ENCODE peak calls at places on chromosome 6, in four cellular contexts. One of them, this sample, is unnamed.

GRCh38 chr6:53943410-53943809 is 148.6 kb downstream of the LRRC1 start:
- DNase-seq in adrenal gland: no peak
- DNase-seq in right lobe of liver: no peak
- DNase-seq in vagina: no peak
- DNase-seq in this sample: no peak

GRCh38 chr6:24606200-24606599 is 39.8 kb downstream of the KIAA0319 start:
- DNase-seq in right lobe of liver: no peak
- DNase-seq in vagina: no peak
- DNase-seq in adrenal gland: no peak
- DNase-seq in this sample: no peak

GRCh38 chr6:141744971-141745370 is 387.8 kb upstream of the GJE1 start:
- DNase-seq in adrenal gland: no peak
- DNase-seq in right lobe of liver: no peak
- DNase-seq in vagina: no peak
- DNase-seq in this sample: no peak

GRCh38 chr6:111950661-111951426 is 77.6 kb upstream of the FYN start:
- DNase-seq in vagina: no peak
- DNase-seq in right lobe of liver: no peak
- DNase-seq in adrenal gland: no peak
- DNase-seq in this sample: no peak

GRCh38 chr6:167827062-167827587 is 414 bp downstream of the AFDN start:
- DNase-seq in vagina: no peak
- DNase-seq in adrenal gland: peak
- DNase-seq in right lobe of liver: peak
- DNase-seq in this sample: no peak

GRCh38 chr6:146593978-146594377 is 4.8 kb upstream of the ADGB start:
- DNase-seq in vagina: no peak
- DNase-seq in right lobe of liver: no peak
- DNase-seq in adrenal gland: no peak
- DNase-seq in this sample: no peak

GRCh38 chr6:148935705-148936306 is 189.0 kb downstream of the UST start:
- DNase-seq in adrenal gland: peak
- DNase-seq in vagina: no peak
- DNase-seq in right lobe of liver: no peak
- DNase-seq in this sample: no peak

GRCh38 chr6:49409951-49410542 is 53.0 kb downstream of the MMUT start:
- DNase-seq in right lobe of liver: peak
- DNase-seq in vagina: no peak
- DNase-seq in adrenal gland: peak
- DNase-seq in this sample: peak

GRCh38 chr6:148349466-148349865 is 6.8 kb downstream of the SASH1 start:
- DNase-seq in adrenal gland: no peak
- DNase-seq in right lobe of liver: no peak
- DNase-seq in vagina: no peak
- DNase-seq in this sample: no peak

DNA sequence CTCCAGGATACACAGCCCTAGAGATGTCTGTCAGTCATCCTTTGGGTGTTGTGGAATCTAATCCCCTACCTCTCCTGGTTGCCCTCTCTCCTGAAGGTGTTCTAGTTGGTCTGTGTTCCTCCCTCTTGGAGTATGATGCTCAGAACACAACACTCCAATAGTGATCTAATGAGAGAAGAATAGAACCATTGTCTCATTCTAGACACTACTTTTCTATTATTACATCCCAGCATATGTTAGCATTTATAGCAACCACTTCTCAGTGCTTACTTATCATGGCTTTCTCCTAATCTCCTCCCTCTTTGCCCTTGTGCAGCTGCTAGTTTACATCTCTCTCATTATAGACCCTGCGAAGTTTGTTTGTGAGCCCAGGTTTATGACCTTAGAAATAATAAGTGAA is 109.0 kb downstream of the UNC5CL start:
- DNase-seq in adrenal gland: no peak
- DNase-seq in vagina: no peak
- DNase-seq in right lobe of liver: no peak
- DNase-seq in this sample: no peak
- TF ChIP-seq POLR2A in adrenal gland: no peak
- TF ChIP-seq POLR2A in vagina: no peak
- TF ChIP-seq POLR2A in right lobe of liver: no peak
- TF ChIP-seq POLR2A in this sample: no peak

DNA sequence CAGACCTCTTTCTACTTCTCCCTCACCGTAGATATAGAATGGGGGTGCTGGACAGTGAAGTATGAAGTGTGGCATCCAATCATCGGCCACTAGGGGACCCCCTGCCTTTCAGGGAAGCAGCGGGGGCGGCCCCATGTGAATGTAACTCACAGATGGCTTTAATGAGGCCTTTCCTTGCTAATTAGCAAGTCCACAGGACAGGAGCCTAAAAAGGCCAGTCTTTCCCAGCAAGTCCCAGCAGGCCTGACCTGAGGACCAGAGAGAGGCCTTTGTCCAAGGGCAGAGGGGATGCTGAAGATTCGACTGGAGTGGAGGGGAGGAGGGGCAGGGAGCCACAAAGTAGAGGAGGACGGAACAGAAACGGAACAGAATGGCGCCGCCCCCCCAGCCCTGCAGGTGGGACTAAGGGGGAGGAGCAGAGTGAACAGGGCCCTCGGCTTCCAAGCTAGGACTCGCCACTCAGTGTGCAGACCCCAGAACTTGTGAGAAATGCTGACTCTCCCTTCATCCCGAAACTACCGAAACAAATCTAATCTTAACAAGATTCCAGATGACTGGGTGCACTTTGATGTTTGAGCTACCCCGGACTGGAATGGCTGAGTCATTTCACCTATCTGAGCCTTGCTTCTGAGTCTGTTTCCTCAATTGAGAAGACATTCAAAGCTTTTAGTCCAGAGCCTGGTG is 5.8 kb downstream of the C6orf132 start:
- DNase-seq in vagina: no peak
- DNase-seq in adrenal gland: peak
- DNase-seq in right lobe of liver: no peak
- DNase-seq in this sample: no peak
- TF ChIP-seq CTCF in vagina: no peak
- TF ChIP-seq CTCF in adrenal gland: no peak
- TF ChIP-seq CTCF in right lobe of liver: no peak
- TF ChIP-seq CTCF in this sample: no peak

DNA sequence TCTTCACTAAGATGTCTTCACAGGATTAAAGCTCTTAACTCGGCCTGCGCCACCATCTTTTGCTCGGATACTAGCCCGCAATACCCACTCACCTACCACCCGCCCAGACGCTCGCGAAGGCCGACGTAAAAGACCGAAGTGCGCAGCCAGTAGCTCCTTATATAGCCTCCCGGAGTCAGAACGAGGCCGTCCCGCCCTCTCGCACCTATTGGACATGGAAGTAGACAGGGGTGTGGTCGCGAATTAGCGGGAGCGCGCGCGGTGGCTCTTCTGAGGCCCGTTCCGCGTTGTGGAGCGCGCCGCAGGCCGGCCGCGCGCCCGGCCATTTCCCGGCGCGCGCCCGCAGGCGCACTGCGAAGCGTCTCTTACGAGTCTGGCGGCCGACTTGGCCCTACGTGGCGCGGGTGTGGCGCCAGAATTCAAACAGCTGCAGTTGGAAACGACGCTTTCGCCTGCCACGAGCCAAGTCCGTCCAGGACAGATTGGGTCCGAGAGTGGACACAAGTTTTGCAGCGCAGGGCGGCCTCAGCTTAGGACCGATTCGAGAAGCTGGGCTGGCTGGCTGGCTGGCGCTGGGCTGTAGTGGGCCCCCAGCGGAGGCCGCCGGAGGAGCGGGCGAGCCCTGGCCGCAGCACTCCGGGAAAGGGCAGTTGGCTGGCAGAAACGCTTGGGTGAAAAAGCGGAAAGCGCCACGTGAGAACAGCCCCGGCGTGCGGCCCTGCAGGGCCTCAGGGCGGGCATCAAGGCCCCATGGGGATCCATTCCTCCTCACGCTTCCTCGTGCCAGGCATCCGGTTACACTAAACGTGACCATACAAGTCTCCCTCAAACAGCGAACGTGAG is 36.1 kb upstream of the SYNCRIP start:
- DNase-seq in adrenal gland: peak
- DNase-seq in vagina: peak
- DNase-seq in right lobe of liver: peak
- DNase-seq in this sample: peak
- TF ChIP-seq POLR2A in adrenal gland: peak
- TF ChIP-seq POLR2A in vagina: peak
- TF ChIP-seq POLR2A in right lobe of liver: peak
- TF ChIP-seq POLR2A in this sample: peak

DNA sequence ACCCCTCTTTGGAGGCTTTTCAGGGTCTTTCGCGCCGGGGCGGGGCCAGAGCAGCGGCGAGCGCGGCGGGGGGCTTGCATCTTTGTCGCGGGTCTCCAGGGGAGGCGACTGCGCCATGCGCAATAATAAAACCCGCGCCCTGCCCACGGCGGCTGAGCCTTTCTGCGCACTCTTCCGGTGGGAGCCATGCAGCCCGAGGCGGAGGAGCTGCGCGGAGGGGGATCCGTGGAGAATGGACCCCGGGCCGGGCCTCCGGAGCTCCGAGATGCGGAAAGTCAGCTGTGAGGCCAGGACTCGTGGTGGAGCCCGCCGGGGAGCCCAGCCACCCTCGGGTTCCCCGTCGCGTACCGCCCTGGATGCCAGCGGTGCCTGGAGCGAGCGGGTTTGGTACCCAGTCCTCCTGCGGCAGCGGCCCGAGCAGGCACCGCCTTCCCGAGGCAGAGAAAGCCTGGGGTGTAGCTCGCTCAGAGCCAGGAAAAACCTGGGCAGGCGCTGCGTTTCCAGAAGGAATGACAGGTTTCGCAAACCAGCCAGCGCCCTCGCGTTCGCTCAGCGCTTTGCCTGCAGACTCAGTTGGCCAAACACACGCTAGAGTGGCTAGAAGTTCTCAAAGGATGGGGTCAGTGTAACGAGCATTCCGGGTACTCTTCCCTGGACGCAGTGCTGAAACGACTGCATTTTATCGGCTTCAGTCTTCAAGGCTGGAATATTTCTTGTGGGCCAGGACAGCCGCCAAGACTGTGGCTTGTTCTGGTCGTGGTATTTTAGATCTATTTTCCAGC is 1.3 kb downstream of the AKAP12 start:
- DNase-seq in right lobe of liver: no peak
- DNase-seq in adrenal gland: peak
- DNase-seq in vagina: no peak
- DNase-seq in this sample: peak
- TF ChIP-seq CTCF in right lobe of liver: no peak
- TF ChIP-seq CTCF in adrenal gland: no peak
- TF ChIP-seq CTCF in vagina: no peak
- TF ChIP-seq CTCF in this sample: peak

DNA sequence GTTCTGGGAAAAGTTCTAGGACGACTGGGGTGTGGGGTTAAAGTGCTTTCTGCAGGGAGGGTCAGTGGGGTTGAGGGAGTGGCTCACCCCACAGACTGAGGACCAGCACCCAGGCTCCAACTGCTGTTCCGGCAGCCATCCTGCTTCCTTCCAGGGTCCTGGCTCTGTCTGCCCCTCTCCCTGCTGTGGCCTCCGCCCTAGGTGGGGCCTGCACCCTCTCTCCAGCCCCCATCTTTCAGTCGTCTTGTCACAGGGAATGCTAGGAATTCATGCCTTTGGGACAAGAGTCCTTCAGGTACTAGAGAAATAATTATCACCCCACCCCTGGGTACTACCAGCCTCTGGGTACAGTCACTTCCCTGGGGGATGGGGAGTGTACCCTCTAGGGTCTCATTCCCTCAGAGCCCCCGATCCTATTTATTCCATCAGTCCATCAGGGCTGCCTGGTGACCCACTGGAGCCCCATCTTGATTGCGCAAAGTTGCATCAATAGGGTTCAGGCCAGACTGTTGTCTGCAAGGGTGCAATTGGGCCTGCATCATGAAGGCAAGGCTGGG is at the start of gene AGER:
- DNase-seq in adrenal gland: no peak
- DNase-seq in right lobe of liver: no peak
- DNase-seq in vagina: no peak
- DNase-seq in this sample: no peak
- TF ChIP-seq POLR2A in adrenal gland: no peak
- TF ChIP-seq POLR2A in right lobe of liver: no peak
- TF ChIP-seq POLR2A in vagina: no peak
- TF ChIP-seq POLR2A in this sample: no peak

GRCh38 chr6:169073311-169073710 is 180.3 kb downstream of the THBS2 start:
- DNase-seq in vagina: no peak
- DNase-seq in right lobe of liver: no peak
- DNase-seq in adrenal gland: no peak
- DNase-seq in this sample: no peak

GRCh38 chr6:169069361-169069760 is 184.3 kb downstream of the THBS2 start:
- DNase-seq in right lobe of liver: no peak
- DNase-seq in vagina: no peak
- DNase-seq in adrenal gland: no peak
- DNase-seq in this sample: no peak

GRCh38 chr6:169071394-169071793 is 182.3 kb downstream of the THBS2 start:
- DNase-seq in right lobe of liver: no peak
- DNase-seq in adrenal gland: no peak
- DNase-seq in vagina: no peak
- DNase-seq in this sample: no peak

GRCh38 chr6:169072127-169073042 is 181.3 kb downstream of the THBS2 start:
- DNase-seq in adrenal gland: peak
- DNase-seq in vagina: no peak
- DNase-seq in right lobe of liver: no peak
- DNase-seq in this sample: no peak

DNA sequence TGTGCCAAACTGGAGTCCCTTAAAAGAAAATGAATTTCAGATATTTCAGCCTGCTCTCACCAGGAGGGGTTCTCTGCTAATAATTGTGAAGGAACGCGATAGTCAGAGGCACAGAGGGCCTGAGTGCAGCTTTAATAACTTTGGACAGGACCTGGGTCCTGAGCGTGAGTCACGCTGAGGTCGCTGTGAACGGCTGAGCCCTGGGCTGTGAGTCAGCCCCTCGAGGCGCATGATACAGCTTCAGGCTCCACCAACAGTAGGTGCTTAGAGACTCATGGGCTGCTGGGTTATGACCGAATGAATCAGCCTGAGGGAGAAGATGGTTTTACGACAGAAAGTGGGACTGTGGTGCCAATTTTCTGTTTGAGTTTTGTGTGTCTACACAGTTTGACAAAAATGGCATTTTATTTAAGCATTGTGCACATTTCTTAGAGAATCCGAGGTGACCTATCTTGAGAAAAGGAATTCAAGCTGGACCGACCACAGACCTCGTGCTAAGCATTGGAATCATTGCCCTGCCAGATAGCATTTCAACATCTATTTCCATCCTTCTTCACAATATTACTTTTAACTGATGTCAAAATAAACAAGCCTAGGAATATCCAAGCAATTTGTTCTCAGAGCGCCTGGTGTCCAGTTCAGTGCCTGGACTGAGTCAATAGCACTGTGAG is 183.0 kb downstream of the THBS2 start:
- DNase-seq in right lobe of liver: no peak
- DNase-seq in vagina: peak
- DNase-seq in adrenal gland: peak
- DNase-seq in this sample: peak
- TF ChIP-seq CTCF in right lobe of liver: no peak
- TF ChIP-seq CTCF in vagina: no peak
- TF ChIP-seq CTCF in adrenal gland: no peak
- TF ChIP-seq CTCF in this sample: no peak

DNA sequence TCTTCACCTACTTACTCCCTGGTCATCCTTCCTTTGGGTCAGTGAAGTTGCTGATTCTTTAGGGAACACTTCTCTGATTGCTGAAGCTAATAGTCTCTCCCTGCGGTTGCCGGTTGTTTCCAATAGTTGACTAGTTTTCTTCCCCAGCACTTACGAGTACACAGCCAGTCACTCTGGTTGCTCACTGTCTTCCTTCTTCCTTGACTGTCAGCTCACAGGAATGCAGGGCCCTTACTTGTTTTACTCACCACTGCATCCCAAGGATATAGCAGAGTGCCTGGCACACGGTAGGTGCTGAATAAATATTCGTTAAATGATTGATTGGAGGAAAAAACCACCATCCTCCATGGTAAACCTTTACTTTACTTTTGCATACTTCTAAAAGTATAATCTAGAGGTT is 345.0 kb downstream of the QKI start:
- DNase-seq in adrenal gland: no peak
- DNase-seq in vagina: no peak
- DNase-seq in right lobe of liver: no peak
- DNase-seq in this sample: no peak
- TF ChIP-seq POLR2A in adrenal gland: no peak
- TF ChIP-seq POLR2A in vagina: no peak
- TF ChIP-seq POLR2A in right lobe of liver: no peak
- TF ChIP-seq POLR2A in this sample: no peak